ENCODE peak calls at places on chromosomes 6 and 20, in five cellular contexts. N is NCI-H69, P is IMR-90, F is neuronal stem cell, Z is AG09309. D is an unnamed sample.

GRCh38 chr6:33073431-33073871 is at the start of gene HLA-DPA1:
- DNase-seq in N (no peak), P (peak; percentile 11), F (no peak), Z (no peak), D (peak; percentile 48)

GRCh38 chr6:100230976-100231316 is 233.8 kb downstream of the SIM1 start:
- DNase-seq in N (no peak), P (peak; percentile 27), F (no peak), Z (no peak), D (no peak)

GRCh38 chr20:51512645-51513044 is 29.9 kb downstream of the NFATC2 start:
- DNase-seq in N (no peak), P (no peak), F (no peak), Z (no peak), D (no peak)

GRCh38 chr20:63690001-63690897 is 6.2 kb upstream of the TNFRSF6B start:
- DNase-seq in N (no peak), P (no peak), F (no peak), Z (no peak), D (no peak)

GRCh38 chr6:133833905-133834304 is 55.0 kb upstream of the TCF21 start:
- DNase-seq in N (peak; percentile 19), P (no peak), F (no peak), Z (no peak), D (no peak)

GRCh38 chr6:113690957-113691656 is 166.0 kb upstream of the MARCKS start:
- DNase-seq in N (no peak), P (no peak), F (no peak), Z (no peak), D (no peak)

GRCh38 chr20:45405566-45406259 is 2.4 kb upstream of the DBNDD2 start:
- DNase-seq in N (peak; percentile 44), P (no peak), F (peak; percentile 27), Z (no peak), D (peak; percentile 57)

GRCh38 chr6:110034637-110035096 is 56.6 kb downstream of the GPR6 start:
- DNase-seq in N (no peak), P (no peak), F (no peak), Z (no peak), D (no peak)

GRCh38 chr20:4488407-4489339 is 233.0 kb upstream of the PRND start:
- DNase-seq in N (no peak), P (peak; percentile 85), F (no peak), Z (peak; percentile 63), D (no peak)

GRCh38 chr6:158417760-158418098 is 105.5 kb downstream of the TULP4 start:
- DNase-seq in N (no peak), P (peak; percentile 79), F (no peak), Z (peak; percentile 28), D (no peak)